ENCODE peak calls at places on chromosome 15, in nine cellular contexts. One of them, this sample, is unnamed.

GRCh38 chr15:25693321-25694237 is 169.5 kb downstream of the ATP10A start:
- DNase-seq in H4: peak; percentile 19
- DNase-seq in cardiac muscle cell: peak; percentile 64
- DNase-seq in stimulated activated CD8-positive, alpha-beta memory T cell treated with anti-CD3 and anti-CD28 coated beads, Interleukin-4, amount 100 ng/mL, for 4 hours: no peak
- DNase-seq in left cardiac atrium: no peak
- DNase-seq in activated T-cell treated with anti-CD3 and anti-CD28 coated beads for 1 hour: peak; percentile 15
- DNase-seq in NCI-H1105 treated with DMSO at 0.1 percent for 48 hours: no peak
- DNase-seq in endodermal cell: peak; percentile 90
- DNase-seq in mesendoderm: peak; percentile 66
- DNase-seq in this sample: peak; percentile 69

GRCh38 chr15:34655198-34655770 is 71.8 kb upstream of the GOLGA8B start:
- DNase-seq in H4: no peak
- DNase-seq in cardiac muscle cell: no peak
- DNase-seq in stimulated activated CD8-positive, alpha-beta memory T cell treated with anti-CD3 and anti-CD28 coated beads, Interleukin-4, amount 100 ng/mL, for 4 hours: no peak
- DNase-seq in left cardiac atrium: no peak
- DNase-seq in activated T-cell treated with anti-CD3 and anti-CD28 coated beads for 1 hour: no peak
- DNase-seq in NCI-H1105 treated with DMSO at 0.1 percent for 48 hours: no peak
- DNase-seq in endodermal cell: no peak
- DNase-seq in mesendoderm: no peak
- DNase-seq in this sample: no peak

GRCh38 chr15:72342385-72342784 is 22.4 kb upstream of the CELF6 start:
- DNase-seq in H4: no peak
- DNase-seq in cardiac muscle cell: peak; percentile 40
- DNase-seq in stimulated activated CD8-positive, alpha-beta memory T cell treated with anti-CD3 and anti-CD28 coated beads, Interleukin-4, amount 100 ng/mL, for 4 hours: no peak
- DNase-seq in left cardiac atrium: no peak
- DNase-seq in activated T-cell treated with anti-CD3 and anti-CD28 coated beads for 1 hour: peak; percentile 24
- DNase-seq in NCI-H1105 treated with DMSO at 0.1 percent for 48 hours: peak; percentile 19
- DNase-seq in endodermal cell: peak; percentile 91
- DNase-seq in mesendoderm: peak; percentile 88
- DNase-seq in this sample: peak; percentile 72

GRCh38 chr15:65286069-65286703 is 497 bp downstream of the PARP16 start:
- DNase-seq in H4: no peak
- DNase-seq in cardiac muscle cell: peak; percentile 75
- DNase-seq in stimulated activated CD8-positive, alpha-beta memory T cell treated with anti-CD3 and anti-CD28 coated beads, Interleukin-4, amount 100 ng/mL, for 4 hours: no peak
- DNase-seq in left cardiac atrium: peak; percentile 52
- DNase-seq in activated T-cell treated with anti-CD3 and anti-CD28 coated beads for 1 hour: no peak
- DNase-seq in NCI-H1105 treated with DMSO at 0.1 percent for 48 hours: peak; percentile 50
- DNase-seq in endodermal cell: peak; percentile 90
- DNase-seq in mesendoderm: no peak
- DNase-seq in this sample: peak; percentile 85

GRCh38 chr15:49674370-49674769 is 53.5 kb downstream of the DTWD1 start:
- DNase-seq in H4: no peak
- DNase-seq in cardiac muscle cell: no peak
- DNase-seq in stimulated activated CD8-positive, alpha-beta memory T cell treated with anti-CD3 and anti-CD28 coated beads, Interleukin-4, amount 100 ng/mL, for 4 hours: no peak
- DNase-seq in left cardiac atrium: no peak
- DNase-seq in activated T-cell treated with anti-CD3 and anti-CD28 coated beads for 1 hour: no peak
- DNase-seq in NCI-H1105 treated with DMSO at 0.1 percent for 48 hours: no peak
- DNase-seq in endodermal cell: no peak
- DNase-seq in mesendoderm: no peak
- DNase-seq in this sample: no peak

GRCh38 chr15:81087121-81087520 is 46.9 kb upstream of the CFAP161 start:
- DNase-seq in H4: no peak
- DNase-seq in cardiac muscle cell: no peak
- DNase-seq in stimulated activated CD8-positive, alpha-beta memory T cell treated with anti-CD3 and anti-CD28 coated beads, Interleukin-4, amount 100 ng/mL, for 4 hours: no peak
- DNase-seq in left cardiac atrium: no peak
- DNase-seq in activated T-cell treated with anti-CD3 and anti-CD28 coated beads for 1 hour: no peak
- DNase-seq in NCI-H1105 treated with DMSO at 0.1 percent for 48 hours: no peak
- DNase-seq in endodermal cell: no peak
- DNase-seq in mesendoderm: no peak
- DNase-seq in this sample: no peak

GRCh38 chr15:61621146-61621545 is 392.0 kb upstream of the RORA start:
- DNase-seq in H4: peak; percentile 16
- DNase-seq in cardiac muscle cell: peak; percentile 80
- DNase-seq in stimulated activated CD8-positive, alpha-beta memory T cell treated with anti-CD3 and anti-CD28 coated beads, Interleukin-4, amount 100 ng/mL, for 4 hours: no peak
- DNase-seq in left cardiac atrium: peak; percentile 29
- DNase-seq in activated T-cell treated with anti-CD3 and anti-CD28 coated beads for 1 hour: no peak
- DNase-seq in NCI-H1105 treated with DMSO at 0.1 percent for 48 hours: peak; percentile 77
- DNase-seq in endodermal cell: peak; percentile 88
- DNase-seq in mesendoderm: peak; percentile 66
- DNase-seq in this sample: peak; percentile 64

GRCh38 chr15:57031605-57032004 is 113.2 kb downstream of the TCF12 start:
- DNase-seq in H4: peak; percentile 37
- DNase-seq in cardiac muscle cell: no peak
- DNase-seq in stimulated activated CD8-positive, alpha-beta memory T cell treated with anti-CD3 and anti-CD28 coated beads, Interleukin-4, amount 100 ng/mL, for 4 hours: no peak
- DNase-seq in left cardiac atrium: no peak
- DNase-seq in activated T-cell treated with anti-CD3 and anti-CD28 coated beads for 1 hour: no peak
- DNase-seq in NCI-H1105 treated with DMSO at 0.1 percent for 48 hours: no peak
- DNase-seq in endodermal cell: peak; percentile 60
- DNase-seq in mesendoderm: peak; percentile 84
- DNase-seq in this sample: peak; percentile 38

GRCh38 chr15:69919816-69920215 is 177.9 kb downstream of the TLE3 start:
- DNase-seq in H4: no peak
- DNase-seq in cardiac muscle cell: peak; percentile 19
- DNase-seq in stimulated activated CD8-positive, alpha-beta memory T cell treated with anti-CD3 and anti-CD28 coated beads, Interleukin-4, amount 100 ng/mL, for 4 hours: no peak
- DNase-seq in left cardiac atrium: no peak
- DNase-seq in activated T-cell treated with anti-CD3 and anti-CD28 coated beads for 1 hour: no peak
- DNase-seq in NCI-H1105 treated with DMSO at 0.1 percent for 48 hours: peak; percentile 32
- DNase-seq in endodermal cell: peak; percentile 84
- DNase-seq in mesendoderm: peak; percentile 48
- DNase-seq in this sample: peak; percentile 81

GRCh38 chr15:60479711-60480110 is 769 bp upstream of the ICE2 start:
- DNase-seq in H4: no peak
- DNase-seq in cardiac muscle cell: no peak
- DNase-seq in stimulated activated CD8-positive, alpha-beta memory T cell treated with anti-CD3 and anti-CD28 coated beads, Interleukin-4, amount 100 ng/mL, for 4 hours: no peak
- DNase-seq in left cardiac atrium: no peak
- DNase-seq in activated T-cell treated with anti-CD3 and anti-CD28 coated beads for 1 hour: no peak
- DNase-seq in NCI-H1105 treated with DMSO at 0.1 percent for 48 hours: peak; percentile 49
- DNase-seq in endodermal cell: no peak
- DNase-seq in mesendoderm: peak; percentile 18
- DNase-seq in this sample: no peak

GRCh38 chr15:101027273-101027901 is 108.2 kb downstream of the LRRK1 start:
- DNase-seq in H4: no peak
- DNase-seq in cardiac muscle cell: no peak
- DNase-seq in stimulated activated CD8-positive, alpha-beta memory T cell treated with anti-CD3 and anti-CD28 coated beads, Interleukin-4, amount 100 ng/mL, for 4 hours: no peak
- DNase-seq in left cardiac atrium: no peak
- DNase-seq in activated T-cell treated with anti-CD3 and anti-CD28 coated beads for 1 hour: no peak
- DNase-seq in NCI-H1105 treated with DMSO at 0.1 percent for 48 hours: peak; percentile 88
- DNase-seq in endodermal cell: peak; percentile 45
- DNase-seq in mesendoderm: no peak
- DNase-seq in this sample: no peak

GRCh38 chr15:73325191-73325980 is 43.4 kb downstream of the HCN4 start:
- DNase-seq in H4: no peak
- DNase-seq in cardiac muscle cell: no peak
- DNase-seq in stimulated activated CD8-positive, alpha-beta memory T cell treated with anti-CD3 and anti-CD28 coated beads, Interleukin-4, amount 100 ng/mL, for 4 hours: no peak
- DNase-seq in left cardiac atrium: no peak
- DNase-seq in activated T-cell treated with anti-CD3 and anti-CD28 coated beads for 1 hour: no peak
- DNase-seq in NCI-H1105 treated with DMSO at 0.1 percent for 48 hours: no peak
- DNase-seq in endodermal cell: peak; percentile 67
- DNase-seq in mesendoderm: peak; percentile 51
- DNase-seq in this sample: peak; percentile 71

GRCh38 chr15:86634146-86634545 is 554.5 kb downstream of the AGBL1 start:
- DNase-seq in H4: no peak
- DNase-seq in cardiac muscle cell: no peak
- DNase-seq in stimulated activated CD8-positive, alpha-beta memory T cell treated with anti-CD3 and anti-CD28 coated beads, Interleukin-4, amount 100 ng/mL, for 4 hours: no peak
- DNase-seq in left cardiac atrium: no peak
- DNase-seq in activated T-cell treated with anti-CD3 and anti-CD28 coated beads for 1 hour: no peak
- DNase-seq in NCI-H1105 treated with DMSO at 0.1 percent for 48 hours: no peak
- DNase-seq in endodermal cell: no peak
- DNase-seq in mesendoderm: no peak
- DNase-seq in this sample: no peak

GRCh38 chr15:67433495-67434099 is 87.3 kb upstream of the C15orf61 start:
- DNase-seq in H4: peak; percentile 51
- DNase-seq in cardiac muscle cell: peak; percentile 37
- DNase-seq in stimulated activated CD8-positive, alpha-beta memory T cell treated with anti-CD3 and anti-CD28 coated beads, Interleukin-4, amount 100 ng/mL, for 4 hours: no peak
- DNase-seq in left cardiac atrium: peak; percentile 42
- DNase-seq in activated T-cell treated with anti-CD3 and anti-CD28 coated beads for 1 hour: no peak
- DNase-seq in NCI-H1105 treated with DMSO at 0.1 percent for 48 hours: peak; percentile 36
- DNase-seq in endodermal cell: peak; percentile 88
- DNase-seq in mesendoderm: peak; percentile 65
- DNase-seq in this sample: peak; percentile 78

GRCh38 chr15:29123991-29124390 is 145.6 kb downstream of the NSMCE3 start:
- DNase-seq in H4: no peak
- DNase-seq in cardiac muscle cell: no peak
- DNase-seq in stimulated activated CD8-positive, alpha-beta memory T cell treated with anti-CD3 and anti-CD28 coated beads, Interleukin-4, amount 100 ng/mL, for 4 hours: no peak
- DNase-seq in left cardiac atrium: peak; percentile 16
- DNase-seq in activated T-cell treated with anti-CD3 and anti-CD28 coated beads for 1 hour: no peak
- DNase-seq in NCI-H1105 treated with DMSO at 0.1 percent for 48 hours: no peak
- DNase-seq in endodermal cell: no peak
- DNase-seq in mesendoderm: no peak
- DNase-seq in this sample: no peak

GRCh38 chr15:35713733-35714132 is 167.8 kb upstream of the DPH6 start:
- DNase-seq in H4: no peak
- DNase-seq in cardiac muscle cell: no peak
- DNase-seq in stimulated activated CD8-positive, alpha-beta memory T cell treated with anti-CD3 and anti-CD28 coated beads, Interleukin-4, amount 100 ng/mL, for 4 hours: no peak
- DNase-seq in left cardiac atrium: no peak
- DNase-seq in activated T-cell treated with anti-CD3 and anti-CD28 coated beads for 1 hour: no peak
- DNase-seq in NCI-H1105 treated with DMSO at 0.1 percent for 48 hours: no peak
- DNase-seq in endodermal cell: no peak
- DNase-seq in mesendoderm: peak; percentile 47
- DNase-seq in this sample: no peak

GRCh38 chr15:47461560-47462175 is 255.6 kb upstream of the SEMA6D start:
- DNase-seq in H4: no peak
- DNase-seq in cardiac muscle cell: no peak
- DNase-seq in stimulated activated CD8-positive, alpha-beta memory T cell treated with anti-CD3 and anti-CD28 coated beads, Interleukin-4, amount 100 ng/mL, for 4 hours: no peak
- DNase-seq in left cardiac atrium: no peak
- DNase-seq in activated T-cell treated with anti-CD3 and anti-CD28 coated beads for 1 hour: no peak
- DNase-seq in NCI-H1105 treated with DMSO at 0.1 percent for 48 hours: no peak
- DNase-seq in endodermal cell: no peak
- DNase-seq in mesendoderm: no peak
- DNase-seq in this sample: no peak

This sample was measured in iPS-NIHi11.